ENCODE peak calls at places on chromosomes 11 and 22, in six cellular contexts. B is HFF-Myc; T is T-cell; I is NCI-H1694; L is hypothalamus; G is activated CD8-positive, alpha-beta memory T cell treated with anti-CD3 and anti-CD28 coated beads, Interleukin-2, amount 50 U/mL, for 4 hours. V is an unnamed sample.

GRCh38 chr11:76759092-76759491 is 24.1 kb upstream of the TSKU start:
- DNase-seq in T (no peak), G (no peak), I (no peak), L (no peak), B (no peak), V (no peak)

GRCh38 chr11:26987205-26987604 is 6.7 kb upstream of the FIBIN start:
- DNase-seq in L (no peak), I (no peak), G (no peak), T (no peak), B (no peak), V (no peak)

GRCh38 chr11:476416-476815 is 26.3 kb downstream of the PTDSS2 start:
- DNase-seq in L (no peak), T (no peak), G (no peak), I (no peak), B (no peak), V (no peak)

GRCh38 chr11:39678996-39679395 is 1780.5 kb downstream of the LRRC4C start:
- DNase-seq in B (no peak), L (no peak), I (no peak), T (no peak), G (no peak), V (no peak)

GRCh38 chr11:76768091-76769047 is 14.8 kb upstream of the TSKU start:
- DNase-seq in L (no peak), I (peak), G (no peak), T (no peak), B (no peak), V (peak)

GRCh38 chr11:119356349-119357031 is 10.0 kb upstream of the MFRP start:
- DNase-seq in L (peak), G (peak), T (peak), B (no peak), I (no peak), V (peak)

GRCh38 chr22:28424427-28425080 is 255.1 kb downstream of the TTC28 start:
- DNase-seq in L (no peak), T (no peak), I (peak), B (no peak), G (no peak), V (no peak)

GRCh38 chr11:114317738-114318137 is 21.5 kb downstream of the NNMT start:
- DNase-seq in I (no peak), T (no peak), L (no peak), G (peak), B (no peak), V (no peak)

GRCh38 chr11:76788661-76789442 is 5.7 kb downstream of the TSKU start:
- DNase-seq in B (no peak), L (no peak), G (no peak), I (no peak), T (no peak), V (peak)

GRCh38 chr11:12088047-12088481 is 22.3 kb upstream of the MICAL2 start:
- DNase-seq in G (no peak), L (peak), I (no peak), B (peak), T (no peak), V (no peak)

GRCh38 chr22:20395181-20395896 is 1.4 kb downstream of the ZNF74 start:
- DNase-seq in T (no peak), G (no peak), I (no peak), B (no peak), L (no peak), V (no peak)

GRCh38 chr11:85626496-85626895 is 648 bp downstream of the DLG2 start:
- DNase-seq in I (no peak), B (no peak), L (no peak), G (no peak), T (no peak), V (no peak)

GRCh38 chr11:118531597-118532084 is 649 bp downstream of the TMEM25 start:
- DNase-seq in L (peak), T (no peak), G (no peak), B (no peak), I (no peak), V (no peak)

GRCh38 chr22:23533328-23533762 is 46.7 kb downstream of the IGLL1 start:
- DNase-seq in T (no peak), B (no peak), G (peak), I (no peak), L (no peak), V (no peak)

GRCh38 chr11:26753738-26754504 is 32.1 kb upstream of the SLC5A12 start:
- DNase-seq in T (no peak), L (peak), G (no peak), I (peak), B (peak), V (no peak)

GRCh38 chr22:23305922-23306374 is 125.6 kb downstream of the BCR start:
- DNase-seq in T (no peak), B (peak), L (peak), I (no peak), G (no peak), V (peak)

GRCh38 chr22:44701187-44701586 is 817 bp upstream of the PRR5 start:
- DNase-seq in G (no peak), L (no peak), T (no peak), I (no peak), B (no peak), V (no peak)

GRCh38 chr11:20003357-20003756 is 156.9 kb downstream of the DBX1 start:
- DNase-seq in B (no peak), T (no peak), L (no peak), G (no peak), I (no peak), V (no peak)

GRCh38 chr22:49929553-49929979 is 11.1 kb downstream of the CRELD2 start:
- DNase-seq in I (no peak), T (no peak), B (no peak), G (peak), L (peak), V (no peak)

GRCh38 chr22:23751441-23751996 is 607 bp upstream of the ZNF70 start:
- DNase-seq in I (no peak), B (no peak), L (peak), T (no peak), G (no peak), V (no peak)

GRCh38 chr11:120931057-120931779 is 92.7 kb upstream of the TBCEL start:
- DNase-seq in T (no peak), G (no peak), I (no peak), B (no peak), L (no peak), V (no peak)

GRCh38 chr22:38176170-38176741 is 5.4 kb downstream of the PLA2G6 start:
- DNase-seq in I (no peak), T (no peak), G (peak), B (peak), L (peak), V (peak)

GRCh38 chr11:115503083-115503885 is 931 bp downstream of the CADM1 start:
- DNase-seq in I (no peak), L (peak), G (peak), B (no peak), T (no peak), V (no peak)

GRCh38 chr11:130979386-130979972 is 63.2 kb upstream of the SNX19 start:
- DNase-seq in T (no peak), B (no peak), G (no peak), L (no peak), I (no peak), V (no peak)

GRCh38 chr22:31952459-31952858 is 8.1 kb downstream of the YWHAH start:
- DNase-seq in T (no peak), B (no peak), G (no peak), I (no peak), L (no peak), V (no peak)

GRCh38 chr11:127643659-127644058 is 643.1 kb upstream of the KIRREL3 start:
- DNase-seq in B (no peak), L (no peak), T (no peak), G (no peak), I (no peak), V (no peak)

GRCh38 chr22:21697021-21697771 is 31.4 kb downstream of the PPIL2 start:
- DNase-seq in G (no peak), I (no peak), T (no peak), B (no peak), L (no peak), V (no peak)

GRCh38 chr11:11027271-11027670 is 169.4 kb upstream of the ZBED5 start:
- DNase-seq in G (no peak), L (no peak), I (no peak), T (no peak), B (no peak), V (no peak)

GRCh38 chr11:63592975-63593395 is 21.2 kb downstream of the PLAAT3 start:
- DNase-seq in I (no peak), T (no peak), L (peak), B (no peak), G (no peak), V (no peak)

GRCh38 chr11:22923561-22923960 is 63.3 kb upstream of the CCDC179 start:
- DNase-seq in L (no peak), B (no peak), G (no peak), I (no peak), T (no peak), V (no peak)

GRCh38 chr11:94325681-94326080 is 21.3 kb downstream of the IZUMO1R start:
- DNase-seq in I (no peak), T (no peak), L (no peak), G (peak), B (no peak), V (no peak)

GRCh38 chr22:49236541-49237075 is 591.1 kb downstream of the BRD1 start:
- DNase-seq in T (no peak), L (no peak), G (no peak), B (no peak), I (no peak), V (no peak)

GRCh38 chr22:45007247-45007945 is 2.4 kb downstream of the PHF21B start:
- DNase-seq in L (peak), B (no peak), I (no peak), G (no peak), T (no peak), V (no peak)

GRCh38 chr22:43521716-43522115 is 109.9 kb downstream of the MPPED1 start:
- DNase-seq in T (no peak), G (no peak), L (no peak), I (no peak), B (no peak), V (no peak)